ENCODE peak calls at places on chromosomes 13 and 19, in eight cellular contexts. U is PC-3; Y is choroid plexus epithelial cell; R is spleen; X is CD8-positive, alpha-beta memory T cell; Z is endodermal cell; D is OCI-LY7; Q is mammary epithelial cell. A is an unnamed sample.

GRCh38 chr13:43376596-43376995 is 353.2 kb downstream of the DNAJC15 start:
- DNase-seq in X (no peak), U (no peak), Z (no peak), Q (no peak), R (no peak), Y (no peak), D (no peak), A (no peak)

GRCh38 chr13:36154567-36155231 is 23.5 kb upstream of the DCLK1 start:
- DNase-seq in Y (peak), D (no peak), U (no peak), X (no peak), Q (no peak), R (no peak), Z (peak), A (no peak)

GRCh38 chr13:33550885-33551284 is 265.3 kb upstream of the STARD13 start:
- DNase-seq in R (no peak), Z (no peak), Q (no peak), D (no peak), U (no peak), Y (no peak), X (no peak), A (no peak)

GRCh38 chr13:63699948-63700347 is 2284.3 kb upstream of the PCDH20 start:
- DNase-seq in D (no peak), Y (no peak), U (no peak), X (no peak), R (no peak), Q (no peak), Z (no peak), A (no peak)

GRCh38 chr19:4390017-4390861 is 10.1 kb downstream of the SH3GL1 start:
- DNase-seq in X (no peak), R (peak), U (no peak), D (no peak), Z (peak), Y (peak), Q (peak), A (no peak)

GRCh38 chr13:31530883-31531282 is 208.4 kb upstream of the RXFP2 start:
- DNase-seq in Q (no peak), R (no peak), U (no peak), Y (no peak), Z (no peak), X (no peak), D (no peak), A (no peak)

GRCh38 chr13:43979492-43979891 is 99.8 kb downstream of the LACC1 start:
- DNase-seq in Y (peak), D (no peak), Q (no peak), X (no peak), R (no peak), U (no peak), Z (no peak), A (no peak)

GRCh38 chr13:100063906-100064305 is 25.0 kb upstream of the PCCA start:
- DNase-seq in U (no peak), R (no peak), Q (no peak), Y (no peak), Z (no peak), X (no peak), D (no peak), A (no peak)

GRCh38 chr19:12913871-12914690 is 5.0 kb downstream of the SYCE2 start:
- DNase-seq in X (peak), Y (peak), U (no peak), Q (no peak), D (peak), Z (peak), R (peak), A (peak)

GRCh38 chr19:18589380-18590272 is 1.0 kb downstream of the REX1BD start:
- DNase-seq in R (peak), U (peak), Q (peak), Z (peak), X (no peak), D (peak), Y (peak), A (no peak)

GRCh38 chr19:53010494-53010893 is 3.2 kb upstream of the ERVV-1 start:
- DNase-seq in Y (no peak), Q (no peak), X (no peak), R (no peak), D (no peak), U (no peak), Z (peak), A (no peak)

GRCh38 chr13:44364601-44365000 is 9.0 kb upstream of the SERP2 start:
- DNase-seq in U (peak), R (no peak), Z (peak), D (no peak), X (no peak), Y (no peak), Q (peak), A (no peak)

GRCh38 chr19:18408053-18408476 is 10.6 kb upstream of the LRRC25 start:
- DNase-seq in X (no peak), D (peak), U (peak), Q (no peak), Z (peak), R (peak), Y (no peak), A (no peak)

GRCh38 chr13:98571955-98572662 is 4.8 kb downstream of the STK24 start:
- DNase-seq in Q (peak), X (no peak), Z (no peak), D (peak), R (peak), Y (peak), U (peak), A (peak)

GRCh38 chr19:10748924-10749434 is 31.1 kb downstream of the DNM2 start:
- DNase-seq in D (no peak), Y (peak), X (no peak), U (peak), Q (peak), Z (no peak), R (no peak), A (no peak)

GRCh38 chr19:11373166-11373884 is 1.1 kb upstream of the SWSAP1 start:
- DNase-seq in U (peak), X (no peak), Z (peak), Q (no peak), Y (peak), R (no peak), D (no peak), A (no peak)

GRCh38 chr13:97328222-97328790 is 105.7 kb upstream of the RAP2A start:
- DNase-seq in D (no peak), U (no peak), R (no peak), Y (peak), Q (peak), X (no peak), Z (peak), A (no peak)

GRCh38 chr13:21319869-21320641 is 139.0 kb downstream of the ZDHHC20 start:
- DNase-seq in D (no peak), Q (no peak), X (no peak), Z (no peak), R (no peak), Y (no peak), U (no peak), A (no peak)

GRCh38 chr19:8445488-8446001 is 770 bp downstream of the HNRNPM start:
- DNase-seq in X (peak), Q (peak), D (peak), Y (peak), R (peak), U (peak), Z (peak), A (no peak)

GRCh38 chr13:27338816-27339215 is 68.2 kb downstream of the RASL11A start:
- DNase-seq in R (no peak), X (no peak), U (no peak), Z (peak), Q (no peak), D (peak), Y (no peak), A (peak)

GRCh38 chr13:39875583-39875982 is 220.1 kb downstream of the COG6 start:
- DNase-seq in D (no peak), Y (no peak), R (no peak), X (no peak), Z (no peak), Q (no peak), U (peak), A (no peak)

GRCh38 chr19:41218615-41219507 is at the start of gene AXL:
- DNase-seq in Q (peak), Z (peak), X (no peak), D (no peak), Y (peak), U (peak), R (no peak), A (no peak)

DNA sequence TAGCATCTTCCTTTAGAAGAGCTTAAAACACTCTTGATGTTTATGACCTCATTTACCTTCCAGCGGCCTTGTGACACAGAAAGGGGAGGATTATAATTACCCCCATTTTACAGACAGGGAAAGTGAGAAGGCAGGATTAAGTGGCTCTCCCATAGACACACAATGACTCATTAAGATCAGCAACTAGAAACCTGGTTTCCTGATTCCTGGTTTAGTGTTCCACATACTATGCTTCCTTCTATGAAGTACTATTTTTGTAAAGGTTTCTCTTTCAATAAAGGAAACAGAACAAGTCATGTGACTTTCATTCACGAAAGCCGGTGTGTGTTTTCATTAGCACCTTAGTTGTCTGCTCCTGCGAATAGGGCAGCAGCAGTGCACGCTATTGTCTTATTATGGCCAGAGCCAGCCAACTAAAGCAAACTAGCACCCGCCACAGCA is 8.3 kb downstream of the IRS2 start:
- DNase-seq in D (no peak), Z (no peak), R (no peak), Q (peak), X (no peak), U (peak), Y (peak), A (no peak)
- H3K4me3 ChIP-seq in D (no peak), Z (peak), R (no peak), Q (peak), X (no peak), U (peak), Y (peak), A (no peak)

GRCh38 chr13:76879211-76879875 is 6.9 kb downstream of the KCTD12 start:
- DNase-seq in Z (no peak), Q (peak), U (peak), R (peak), D (no peak), Y (peak), X (peak), A (peak)
- H3K4me3 ChIP-seq in Z (no peak), Q (no peak), U (no peak), R (no peak), D (no peak), Y (no peak), X (no peak), A (peak)

DNA sequence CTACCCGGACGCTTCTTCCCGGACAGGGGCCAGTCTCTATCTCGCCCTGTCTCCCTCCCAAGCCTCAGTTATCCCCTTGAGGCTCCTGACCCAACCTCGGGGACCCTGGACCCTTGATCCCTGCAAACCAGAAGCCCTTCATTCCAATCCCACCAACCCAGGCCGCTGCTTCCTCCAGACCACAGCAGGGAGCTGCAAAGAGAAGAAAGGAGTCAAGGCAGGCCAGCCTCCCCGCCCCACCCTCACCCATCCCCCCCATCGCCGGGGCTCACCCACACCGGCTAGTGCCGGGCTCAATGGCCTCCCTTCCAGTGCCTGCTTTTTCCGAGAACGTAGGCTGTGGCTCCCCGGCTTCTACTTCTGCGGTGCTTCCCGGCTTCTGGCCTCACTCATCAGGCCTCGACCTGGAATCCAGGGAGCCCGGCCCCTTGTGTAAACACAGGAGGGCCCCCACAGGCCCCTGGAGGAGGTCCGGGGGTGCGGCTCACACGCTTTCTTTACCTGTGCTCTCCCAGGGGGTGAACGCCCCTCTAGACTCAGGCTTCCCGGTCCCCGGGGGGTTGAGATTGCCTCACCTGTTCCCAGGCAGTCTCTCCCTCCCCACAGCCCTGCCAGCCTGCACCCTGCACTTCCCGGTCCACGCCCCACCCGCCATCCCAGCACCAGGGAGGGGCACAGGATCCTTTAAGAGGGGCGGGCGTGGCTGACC is at the start of gene FAM83E:
- DNase-seq in Z (peak), U (peak), R (peak), Q (no peak), X (no peak), Y (no peak), D (no peak), A (no peak)
- H3K4me3 ChIP-seq in Z (no peak), U (no peak), R (no peak), Q (no peak), X (no peak), Y (no peak), D (peak), A (no peak)

DNA sequence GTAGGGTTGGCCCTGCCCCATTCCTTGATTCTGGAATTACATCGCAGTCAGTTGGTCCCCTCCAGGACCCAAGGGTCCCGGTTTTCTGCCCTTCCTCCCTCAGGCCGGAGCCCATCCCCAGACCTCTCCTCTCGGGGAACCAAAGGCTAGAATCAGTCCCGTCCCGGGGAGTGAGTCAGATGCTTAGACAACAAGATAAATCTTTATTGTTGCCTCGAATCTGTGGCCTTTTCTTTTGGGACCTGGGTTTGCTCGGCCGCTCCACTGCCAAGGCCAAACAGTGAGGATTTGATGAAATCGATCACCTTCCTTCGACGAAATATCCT is 258 bp upstream of the RASIP1 start:
- DNase-seq in R (no peak), Z (peak), X (no peak), D (no peak), Q (no peak), Y (no peak), U (no peak), A (no peak)
- H3K4me3 ChIP-seq in R (peak), Z (no peak), X (no peak), D (no peak), Q (no peak), Y (no peak), U (no peak), A (no peak)

GRCh38 chr19:58398545-58398944 is 3.1 kb downstream of the RNF225 start:
- DNase-seq in Y (no peak), D (no peak), Q (no peak), U (no peak), X (no peak), Z (no peak), R (no peak), A (no peak)

GRCh38 chr19:58401825-58402433 is 6.5 kb downstream of the RNF225 start:
- DNase-seq in Q (no peak), Y (no peak), D (no peak), R (peak), X (no peak), U (no peak), Z (no peak), A (no peak)

GRCh38 chr19:58400638-58400915 is 5.1 kb downstream of the RNF225 start:
- DNase-seq in Z (no peak), R (no peak), D (no peak), Q (no peak), Y (no peak), U (no peak), X (no peak), A (no peak)

GRCh38 chr19:58400916-58401824 is 5.7 kb downstream of the RNF225 start:
- DNase-seq in Z (peak), R (peak), X (peak), Q (peak), Y (peak), U (peak), D (peak), A (peak)

DNA sequence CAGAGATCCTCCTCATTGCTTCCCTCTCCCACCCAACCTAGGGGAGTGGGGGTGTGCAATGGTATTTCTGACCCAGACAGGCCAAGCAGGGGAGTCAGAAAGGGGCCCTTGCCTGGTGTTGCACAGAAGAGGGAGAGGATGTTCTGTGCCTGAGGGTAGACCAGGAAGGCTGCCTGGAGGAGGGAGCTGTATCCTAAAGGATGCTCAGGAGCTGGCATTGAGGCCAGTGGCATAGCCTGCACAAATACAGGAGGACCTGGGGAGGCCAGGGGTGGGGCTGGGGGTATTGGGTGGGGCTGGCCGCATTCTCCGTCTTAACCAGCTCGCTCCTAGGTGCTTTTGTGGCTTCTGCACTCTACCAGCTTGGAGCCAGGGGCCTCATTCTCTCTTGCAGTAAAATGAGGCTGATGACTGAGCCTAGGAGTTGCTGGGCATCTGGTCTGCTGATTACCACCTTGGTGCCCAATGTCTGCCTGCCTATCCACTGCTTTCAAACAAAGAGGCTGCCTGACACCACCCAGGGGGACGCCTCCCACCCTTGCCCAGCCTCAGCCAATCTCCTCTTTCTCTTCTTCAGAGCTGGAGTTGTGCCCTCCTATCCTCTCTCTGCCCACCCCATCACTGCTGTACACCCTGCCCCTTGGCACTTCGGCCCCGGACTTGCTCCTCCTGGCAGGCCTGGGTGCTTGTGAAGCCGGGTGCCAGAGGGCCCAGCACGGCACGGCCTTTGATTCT is 4.6 kb downstream of the RNF225 start:
- DNase-seq in R (no peak), U (no peak), Z (no peak), X (no peak), D (no peak), Q (no peak), Y (no peak), A (no peak)
- H3K4me3 ChIP-seq in R (peak), U (peak), Z (peak), X (no peak), D (no peak), Q (peak), Y (peak), A (peak)

A was measured in Jurkat, Clone E6-1.